ENCODE peak calls at places on chromosome 10, in ten cellular contexts. R is NCI-H460; Q is SW 1271; F is Caco-2; A is stimulated activated naive B cell treated with anti-CD40 and anti-IgM and Interleukin-4, amounts not matched to agents 10 μg/mL and 1 μg/mL and 100 μg/mL, for 72 hours; S is NCI-H510A treated with DMSO at 0.1 percent for 48 hours; P is epithelial cell of proximal tubule; K is GM13976; E is activated gamma-delta T cell; J is NCI-H1694. O is an unnamed sample.

GRCh38 chr10:50653142-50653541 is 29.4 kb upstream of the SGMS1 start:
- DNase-seq in P (no peak), J (peak), Q (no peak), F (no peak), S (no peak), R (no peak), E (no peak), A (no peak), K (peak), O (no peak)

GRCh38 chr10:110395350-110396283 is 90.9 kb upstream of the SMNDC1 start:
- DNase-seq in Q (no peak), S (no peak), R (peak), A (peak), P (peak), F (peak), J (no peak), K (peak), E (no peak), O (no peak)

GRCh38 chr10:106560925-106561640 is 603.4 kb downstream of the SORCS1 start:
- DNase-seq in J (no peak), S (no peak), P (peak), E (no peak), F (no peak), R (no peak), K (no peak), A (no peak), Q (no peak), O (no peak)

GRCh38 chr10:11655839-11656238 is 44.4 kb upstream of the USP6NL start:
- DNase-seq in K (no peak), S (no peak), J (no peak), F (no peak), E (no peak), P (no peak), R (no peak), A (no peak), Q (no peak), O (no peak)

GRCh38 chr10:780536-781524 is 91.4 kb upstream of the DIP2C start:
- DNase-seq in J (no peak), Q (no peak), E (no peak), A (no peak), R (no peak), K (no peak), F (peak), S (no peak), P (no peak), O (no peak)

GRCh38 chr10:92691591-92692084 is 1.9 kb downstream of the HHEX start:
- DNase-seq in S (no peak), P (no peak), F (no peak), Q (no peak), E (peak), J (no peak), K (peak), A (peak), R (no peak), O (no peak)

GRCh38 chr10:54137396-54137795 is 663.6 kb downstream of the PCDH15 start:
- DNase-seq in K (no peak), A (no peak), J (no peak), Q (no peak), F (no peak), P (no peak), S (no peak), R (no peak), E (no peak), O (no peak)

GRCh38 chr10:1036341-1036791 is 10.7 kb upstream of the IDI2 start:
- DNase-seq in K (peak), A (peak), F (no peak), P (peak), S (no peak), E (no peak), R (no peak), J (no peak), Q (no peak), O (no peak)

GRCh38 chr10:7170626-7171322 is 240.1 kb downstream of the SFMBT2 start:
- DNase-seq in E (no peak), P (no peak), Q (no peak), S (no peak), J (no peak), F (no peak), A (no peak), K (no peak), R (no peak), O (no peak)

GRCh38 chr10:77391605-77392235 is 245.9 kb downstream of the KCNMA1 start:
- DNase-seq in R (peak), S (peak), J (peak), P (peak), A (peak), Q (peak), E (no peak), F (peak), K (peak), O (peak)

GRCh38 chr10:21173964-21174669 is 277.0 kb upstream of the NEBL start:
- DNase-seq in A (no peak), P (no peak), E (no peak), S (peak), J (no peak), K (peak), Q (no peak), F (peak), R (no peak), O (peak)

GRCh38 chr10:122298598-122299301 is 27.7 kb downstream of the BTBD16 start:
- DNase-seq in K (peak), F (peak), E (no peak), P (no peak), A (peak), S (peak), J (peak), Q (no peak), R (peak), O (peak)

GRCh38 chr10:88687853-88688467 is 18.1 kb upstream of the LIPK start:
- DNase-seq in R (peak), S (peak), Q (no peak), K (peak), F (no peak), J (peak), P (no peak), A (no peak), E (no peak), O (peak)

GRCh38 chr10:61931620-61932332 is 30.3 kb downstream of the ARID5B start:
- DNase-seq in P (no peak), R (no peak), E (no peak), J (no peak), F (no peak), A (no peak), K (no peak), Q (no peak), S (no peak), O (no peak)

GRCh38 chr10:123454987-123455386 is 211.2 kb upstream of the GPR26 start:
- DNase-seq in P (no peak), J (no peak), A (no peak), S (no peak), E (no peak), R (no peak), K (no peak), F (no peak), Q (no peak), O (no peak)

GRCh38 chr10:122142652-122143237 is 128.4 kb upstream of the BTBD16 start:
- DNase-seq in Q (no peak), J (no peak), A (no peak), S (no peak), E (no peak), K (peak), R (no peak), F (no peak), P (no peak), O (peak)

GRCh38 chr10:14880201-14880600 is 1.5 kb downstream of the SUV39H2 start:
- DNase-seq in R (no peak), F (no peak), P (no peak), A (no peak), Q (no peak), S (no peak), E (no peak), J (no peak), K (no peak), O (no peak)

GRCh38 chr10:48215148-48215982 is 59.1 kb downstream of the FRMPD2 start:
- DNase-seq in F (peak), J (peak), K (peak), S (peak), P (no peak), Q (no peak), E (no peak), A (no peak), R (peak), O (peak)

GRCh38 chr10:85995791-85996190 is 370.8 kb downstream of the GRID1 start:
- DNase-seq in Q (peak), E (no peak), A (no peak), J (peak), S (peak), K (no peak), P (no peak), F (no peak), R (peak), O (peak)

GRCh38 chr10:43623351-43623750 is 17.1 kb downstream of the ZNF485 start:
- DNase-seq in J (peak), A (no peak), K (no peak), E (no peak), P (no peak), R (no peak), Q (no peak), F (no peak), S (no peak), O (peak)

O was measured in NCI-H345.